ENCODE peak calls at places on chromosomes 12 and 14, in four cellular contexts. E is A549, B is body of pancreas, T is cardiac fibroblast. A is an unnamed sample.

GRCh38 chr12:75727577-75727976 is 216.2 kb upstream of the KRR1 start:
- DNase-seq in E (peak), B (no peak), T (no peak), A (no peak)

GRCh38 chr14:54685286-54685845 is 118.4 kb downstream of the SAMD4A start:
- DNase-seq in E (no peak), B (no peak), T (no peak), A (no peak)

GRCh38 chr14:63394432-63394831 is 75.7 kb upstream of the GPHB5 start:
- DNase-seq in E (no peak), B (no peak), T (no peak), A (no peak)

GRCh38 chr12:3363608-3364007 is 127.4 kb upstream of the PRMT8 start:
- DNase-seq in E (no peak), B (no peak), T (no peak), A (no peak)

GRCh38 chr14:102538598-102539543 is 29.3 kb upstream of the ANKRD9 start:
- DNase-seq in E (no peak), B (no peak), T (no peak), A (no peak)

GRCh38 chr12:17802657-17803641 is 287.0 kb downstream of the RERGL start:
- DNase-seq in E (no peak), B (no peak), T (no peak), A (no peak)

GRCh38 chr12:14416658-14417057 is 51.2 kb downstream of the ATF7IP start:
- DNase-seq in E (peak), B (no peak), T (peak), A (peak)

GRCh38 chr12:28172434-28173030 is 17.7 kb upstream of the CCDC91 start:
- DNase-seq in E (peak), B (peak), T (peak), A (peak)

GRCh38 chr12:103334447-103334846 is 161.3 kb downstream of the C12orf42 start:
- DNase-seq in E (no peak), B (no peak), T (no peak), A (no peak)

GRCh38 chr12:79143803-79144202 is 279.2 kb downstream of the SYT1 start:
- DNase-seq in E (no peak), B (no peak), T (no peak), A (no peak)

GRCh38 chr14:37655418-37655817 is 60.0 kb downstream of the TTC6 start:
- DNase-seq in E (peak), B (no peak), T (peak), A (no peak)

GRCh38 chr14:50823051-50823762 is 7.8 kb downstream of the NIN start:
- DNase-seq in E (no peak), B (peak), T (peak), A (peak)

GRCh38 chr12:75257510-75257909 is 47.9 kb upstream of the KCNC2 start:
- DNase-seq in E (no peak), B (no peak), T (no peak), A (no peak)

GRCh38 chr12:114240288-114240687 is 165.7 kb downstream of the TBX5 start:
- DNase-seq in E (no peak), B (no peak), T (no peak), A (no peak)

GRCh38 chr12:643478-644292 is 19.6 kb downstream of the NINJ2 start:
- DNase-seq in E (no peak), B (no peak), T (no peak), A (peak)

GRCh38 chr12:63821781-63822251 is 22.7 kb upstream of the SRGAP1 start:
- DNase-seq in E (no peak), B (no peak), T (peak), A (peak)

GRCh38 chr12:117875652-117876491 is 92.9 kb downstream of the KSR2 start:
- DNase-seq in E (no peak), B (no peak), T (peak), A (peak)

GRCh38 chr12:45329702-45330101 is 113.8 kb downstream of the ANO6 start:
- DNase-seq in E (no peak), B (no peak), T (no peak), A (no peak)

GRCh38 chr12:19105468-19105867 is 24.1 kb upstream of the PLEKHA5 start:
- DNase-seq in E (no peak), B (no peak), T (no peak), A (no peak)

GRCh38 chr12:131386781-131387180 is 324.1 kb upstream of the SFSWAP start:
- DNase-seq in E (no peak), B (no peak), T (no peak), A (no peak)

GRCh38 chr14:58299665-58300202 is 1.4 kb downstream of the ARID4A start:
- DNase-seq in E (no peak), B (no peak), T (peak), A (peak)

GRCh38 chr12:111277570-111277969 is 91.3 kb downstream of the PHETA1 start:
- DNase-seq in E (no peak), B (no peak), T (no peak), A (no peak)

GRCh38 chr14:102757646-102758045 is 19.6 kb upstream of the TRAF3 start:
- DNase-seq in E (no peak), B (no peak), T (no peak), A (no peak)

GRCh38 chr14:61188936-61189808 is 92.0 kb downstream of the TMEM30B start:
- DNase-seq in E (peak), B (peak), T (peak), A (peak)

GRCh38 chr14:93531644-93532043 is 100.9 kb downstream of the UNC79 start:
- DNase-seq in E (no peak), B (no peak), T (no peak), A (no peak)

GRCh38 chr14:106605548-106606448 is 1079.4 kb downstream of the TMEM121 start:
- DNase-seq in E (peak), B (peak), T (no peak), A (peak)

GRCh38 chr12:69987453-69988102 is 162.6 kb downstream of the MYRFL start:
- DNase-seq in E (peak), B (peak), T (peak), A (no peak)

GRCh38 chr12:106696861-106697417 is 77.5 kb upstream of the RIC8B start:
- DNase-seq in E (no peak), B (no peak), T (no peak), A (no peak)
- TF ChIP-seq CTCF in E (no peak), B (no peak), T (no peak), A (no peak)

GRCh38 chr14:100982764-100983163 is 79.2 kb upstream of the RTL1 start:
- DNase-seq in E (peak), B (no peak), T (peak), A (no peak)
- TF ChIP-seq CTCF in E (no peak), B (no peak), T (no peak), A (no peak)

GRCh38 chr12:51399893-51400292 is 8.7 kb upstream of the GALNT6 start:
- DNase-seq in E (no peak), B (no peak), T (no peak), A (no peak)
- TF ChIP-seq CTCF in E (no peak), B (no peak), T (no peak), A (no peak)

GRCh38 chr12:49296034-49296835 is 1.3 kb downstream of the PRPH start:
- DNase-seq in E (peak), B (peak), T (no peak), A (peak)
- TF ChIP-seq CTCF in E (peak), B (peak), T (peak), A (peak)

GRCh38 chr14:89013098-89013504 is 188.7 kb downstream of the TTC8 start:
- DNase-seq in E (peak), B (peak), T (peak), A (peak)
- TF ChIP-seq CTCF in E (peak), B (no peak), T (peak), A (no peak)

GRCh38 chr14:30656190-30656632 is 34.1 kb downstream of the SCFD1 start:
- DNase-seq in E (peak), B (peak), T (peak), A (peak)

GRCh38 chr14:30655658-30656057 is 33.5 kb downstream of the SCFD1 start:
- DNase-seq in E (no peak), B (no peak), T (no peak), A (no peak)

GRCh38 chr14:30657606-30658163 is 35.6 kb downstream of the SCFD1 start:
- DNase-seq in E (peak), B (no peak), T (peak), A (no peak)

GRCh38 chr14:30657050-30657449 is 34.9 kb downstream of the SCFD1 start:
- DNase-seq in E (no peak), B (no peak), T (peak), A (no peak)

DNA sequence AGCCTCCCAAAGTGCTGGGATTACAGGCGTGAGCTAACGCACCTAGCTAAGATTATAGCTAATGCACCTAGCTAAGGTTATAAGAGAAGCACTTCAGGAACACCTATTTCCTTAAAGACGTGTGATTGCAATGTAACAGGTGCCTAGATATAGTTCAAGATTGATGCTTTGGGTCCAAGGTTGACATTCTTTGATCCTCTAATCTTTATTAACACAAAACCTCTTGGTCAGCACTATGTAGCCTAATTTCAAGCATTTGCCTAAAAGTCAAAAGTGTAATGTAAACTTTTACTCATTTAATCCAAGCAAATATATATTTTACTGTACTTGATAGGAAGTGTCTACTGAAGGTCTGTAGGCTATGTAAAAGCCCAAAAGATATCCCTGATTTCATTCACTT is 36.5 kb downstream of the SCFD1 start:
- DNase-seq in E (no peak), B (no peak), T (no peak), A (no peak)
- TF ChIP-seq CTCF in E (no peak), B (no peak), T (no peak), A (no peak)

DNA sequence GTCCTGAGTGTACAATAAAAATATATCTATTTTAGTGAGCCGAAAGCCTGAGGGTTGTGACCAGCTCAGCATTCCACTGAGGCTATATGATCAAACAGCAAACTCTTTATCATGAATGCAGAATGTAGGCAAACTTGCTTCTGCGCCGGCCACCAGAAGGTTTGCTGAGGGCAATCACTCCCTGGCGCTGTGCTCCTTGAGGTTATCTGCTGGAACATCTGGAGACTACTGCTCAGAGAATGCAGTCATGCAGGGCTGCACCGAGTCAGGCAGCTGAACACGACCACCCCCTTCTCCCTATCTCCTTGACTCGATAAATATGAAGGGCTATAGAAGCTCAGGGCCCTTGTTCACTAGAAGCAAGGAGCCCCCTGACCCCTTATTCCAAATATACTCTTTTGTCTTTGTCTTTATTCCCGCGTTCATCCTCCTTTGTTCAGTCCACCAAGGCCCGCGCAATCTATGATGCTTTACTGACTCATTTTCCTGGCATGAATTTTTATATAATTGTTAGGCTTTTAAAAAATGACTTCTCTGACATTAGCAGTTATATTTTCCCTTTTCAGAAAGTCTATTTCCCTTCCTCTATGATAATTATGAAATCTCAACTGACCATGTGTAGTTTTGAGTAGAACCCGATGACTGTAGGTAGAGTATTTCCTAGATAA is 1089.3 kb downstream of the SLC16A7 start:
- DNase-seq in E (no peak), B (no peak), T (peak), A (no peak)
- TF ChIP-seq CTCF in E (no peak), B (no peak), T (peak), A (no peak)